ENCODE peak calls at places on chromosomes 13 and 19, in five cellular contexts. V, M, Z, T and G are unnamed samples.

GRCh38 chr19:35336166-35336955 is 7.4 kb downstream of the CD22 start:
- DNase-seq in V (no peak), T (no peak), M (no peak), Z (no peak), G (no peak)

GRCh38 chr13:103282571-103283450 is 216.6 kb upstream of the SLC10A2 start:
- DNase-seq in M (no peak), Z (no peak), T (no peak), V (peak), G (no peak)

GRCh38 chr19:6686628-6686975 is 16.6 kb upstream of the TNFSF14 start:
- DNase-seq in T (no peak), V (no peak), M (no peak), Z (no peak), G (no peak)

GRCh38 chr13:80105350-80105749 is 235.6 kb downstream of the SPRY2 start:
- DNase-seq in M (no peak), Z (no peak), V (no peak), T (no peak), G (no peak)

GRCh38 chr19:48873476-48874308 is 1.5 kb downstream of the PPP1R15A start:
- DNase-seq in T (no peak), V (peak), Z (peak), M (no peak), G (no peak)

GRCh38 chr13:50291611-50292010 is 276.4 kb downstream of the KCNRG start:
- DNase-seq in M (no peak), T (no peak), V (no peak), Z (no peak), G (no peak)

GRCh38 chr13:95479706-95480105 is 72.8 kb upstream of the CLDN10 start:
- DNase-seq in M (peak), T (no peak), V (no peak), Z (no peak), G (no peak)

GRCh38 chr19:10093295-10094186 is 7.4 kb downstream of the SHFL start:
- DNase-seq in M (no peak), T (no peak), Z (no peak), V (no peak), G (peak)

GRCh38 chr19:38849746-38850230 is at the start of gene HNRNPL:
- DNase-seq in M (no peak), V (no peak), Z (peak), T (no peak), G (no peak)

GRCh38 chr19:13705928-13706447 is 58.3 kb upstream of the MRI1 start:
- DNase-seq in T (no peak), M (no peak), V (no peak), Z (peak), G (no peak)

GRCh38 chr19:49348305-49349188 is 13.3 kb downstream of the CD37 start:
- DNase-seq in M (no peak), T (no peak), Z (no peak), V (no peak), G (no peak)

DNA sequence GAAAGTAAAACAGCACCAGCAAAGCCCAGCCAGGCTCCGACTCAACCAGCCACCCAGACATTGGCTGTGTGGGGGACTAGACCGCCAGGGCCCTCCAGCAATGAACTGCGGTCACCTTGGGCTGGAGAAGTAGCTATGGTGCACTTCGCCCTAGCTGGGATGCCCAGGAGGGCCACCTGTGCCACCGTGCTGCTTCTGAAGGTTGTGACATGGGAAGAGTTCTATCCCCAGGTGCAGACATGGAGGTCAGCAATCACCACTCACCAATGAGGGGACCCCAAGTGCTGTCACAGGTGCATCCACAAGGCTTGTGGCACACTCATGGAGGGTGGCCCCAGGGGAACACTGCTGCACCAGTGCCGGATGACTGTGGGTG is 73.4 kb downstream of the CEBPG start:
- DNase-seq in M (no peak), Z (no peak), V (no peak), T (no peak), G (no peak)
- TF ChIP-seq JUNB in M (no peak), Z (no peak), V (no peak), T (no peak), G (no peak)

GRCh38 chr13:72295173-72295572 is 428.2 kb upstream of the DACH1 start:
- DNase-seq in V (no peak), M (no peak), Z (no peak), T (no peak), G (no peak)
- TF ChIP-seq JUNB in V (no peak), M (no peak), Z (no peak), T (no peak), G (no peak)

GRCh38 chr13:109819851-109820250 is 33.5 kb upstream of the IRS2 start:
- DNase-seq in V (no peak), Z (no peak), T (no peak), M (no peak), G (no peak)
- TF ChIP-seq JUNB in V (no peak), Z (no peak), T (no peak), M (no peak), G (no peak)

DNA sequence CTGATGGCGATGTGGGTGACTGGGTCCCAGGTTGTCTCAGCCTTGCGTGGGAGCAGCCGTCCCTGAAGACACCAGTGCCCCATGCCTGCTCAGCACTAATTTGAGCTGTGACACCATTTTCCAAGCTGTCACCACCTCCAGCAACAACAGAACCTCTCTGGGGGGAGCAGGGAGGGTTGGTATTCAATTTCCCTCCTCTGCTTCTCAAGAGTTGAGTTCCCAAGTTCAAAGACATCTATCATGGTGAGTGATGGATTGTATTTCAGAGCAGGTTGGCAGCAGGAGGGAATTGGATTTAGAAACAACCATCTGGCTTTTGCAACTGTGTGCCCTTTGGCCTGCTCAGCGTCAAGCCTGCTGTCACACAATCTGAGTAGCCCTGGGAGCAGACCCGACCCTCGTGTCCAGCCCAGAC is 46.9 kb upstream of the UQCRFS1 start:
- DNase-seq in V (no peak), Z (no peak), M (no peak), T (no peak), G (no peak)
- TF ChIP-seq JUNB in V (no peak), Z (no peak), M (no peak), T (no peak), G (no peak)

DNA sequence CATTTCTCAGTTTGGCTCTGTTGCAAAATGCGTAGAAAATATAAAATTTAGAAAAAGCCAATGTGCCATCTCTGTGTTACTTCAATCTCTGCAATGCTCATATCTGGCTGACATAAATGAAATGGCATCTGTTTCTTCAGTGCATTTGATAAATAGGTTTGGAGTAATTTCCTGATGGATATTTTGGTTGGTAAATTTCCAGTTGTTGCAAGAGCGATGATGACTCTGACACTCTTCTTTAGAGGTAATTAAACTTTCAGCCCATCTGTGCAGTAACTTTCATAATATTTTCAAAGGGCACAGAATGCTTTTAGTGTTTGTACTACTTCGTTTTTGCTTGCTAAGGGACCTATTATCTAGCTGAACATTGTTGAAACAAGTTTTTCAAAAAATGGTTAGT is 1286.4 kb downstream of the PCDH9 start:
- DNase-seq in M (no peak), V (no peak), T (no peak), Z (no peak), G (no peak)
- TF ChIP-seq JUNB in M (no peak), V (no peak), T (no peak), Z (no peak), G (no peak)

GRCh38 chr19:16769385-16769784 is 49.7 kb downstream of the NWD1 start:
- DNase-seq in T (no peak), Z (no peak), V (no peak), M (no peak), G (no peak)
- TF ChIP-seq JUNB in T (no peak), Z (no peak), V (no peak), M (no peak), G (no peak)

DNA sequence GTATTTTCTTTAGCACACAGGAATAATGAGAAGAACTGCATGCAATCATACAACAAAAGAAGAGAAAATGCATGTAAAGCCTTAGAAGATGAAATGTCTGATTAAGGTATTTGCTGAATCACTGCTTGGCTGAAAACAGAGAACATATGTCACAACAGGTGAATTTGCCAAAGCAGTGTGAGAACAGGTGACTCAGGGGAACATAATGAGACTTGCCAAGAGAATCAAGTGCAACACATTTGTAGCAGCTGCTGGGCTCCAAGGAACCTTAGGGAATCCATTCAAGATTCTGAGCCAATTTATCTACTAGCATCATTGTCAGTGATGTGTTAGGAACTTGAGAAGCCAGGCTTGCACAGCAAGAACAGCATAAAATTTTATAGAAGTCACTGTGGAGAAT is 273.1 kb downstream of the PCDH20 start:
- DNase-seq in Z (no peak), V (no peak), M (no peak), T (no peak), G (no peak)
- TF ChIP-seq JUNB in Z (no peak), V (no peak), M (no peak), T (no peak), G (no peak)

DNA sequence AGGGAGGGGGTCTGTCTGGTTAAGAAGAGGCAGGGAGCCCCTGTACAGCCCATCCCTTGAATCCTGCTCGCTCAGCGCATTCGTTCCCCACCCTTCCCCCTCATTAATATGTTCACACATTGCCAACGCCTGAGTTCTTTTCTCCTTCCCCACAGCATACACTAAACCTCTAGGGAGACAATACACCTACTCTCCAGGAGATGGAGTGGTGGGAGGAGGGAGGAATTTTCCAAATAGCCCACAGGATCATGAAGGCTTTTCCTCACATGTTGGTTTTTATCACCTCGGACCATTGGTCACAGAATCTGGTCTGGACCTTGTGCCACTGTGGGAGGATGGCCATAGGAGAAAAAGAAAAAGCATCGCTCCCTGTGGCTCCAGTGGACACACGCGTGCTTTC is 294.9 kb downstream of the SHISA2 start:
- DNase-seq in V (no peak), Z (no peak), T (no peak), M (no peak), G (peak)
- TF ChIP-seq JUNB in V (no peak), Z (no peak), T (no peak), M (no peak), G (no peak)

GRCh38 chr13:71611292-71611691 is 255.7 kb downstream of the DACH1 start:
- DNase-seq in V (no peak), T (no peak), M (no peak), Z (no peak), G (no peak)
- TF ChIP-seq JUNB in V (no peak), T (no peak), M (no peak), Z (no peak), G (no peak)